ENCODE peak calls at places on chromosome 19, in five cellular contexts. A, Z, Y, X and O are unnamed samples.

GRCh38 chr19:15508035-15508710 is at the start of gene CYP4F22:
- DNase-seq in A (no peak), Z (no peak), Y (peak), X (no peak), O (peak)

GRCh38 chr19:30393046-30393445 is 20.9 kb downstream of the ZNF536 start:
- DNase-seq in A (no peak), Z (no peak), Y (no peak), X (no peak), O (no peak)

GRCh38 chr19:11164879-11165406 is 9.4 kb upstream of the SPC24 start:
- DNase-seq in A (no peak), Z (no peak), Y (no peak), X (no peak), O (no peak)

GRCh38 chr19:44552324-44552723 is 22.8 kb upstream of the CEACAM20 start:
- DNase-seq in A (peak), Z (no peak), Y (peak), X (no peak), O (no peak)

GRCh38 chr19:11485245-11485837 is 4.5 kb upstream of the ELAVL3 start:
- DNase-seq in A (no peak), Z (no peak), Y (no peak), X (no peak), O (no peak)

GRCh38 chr19:30128211-30128610 is 186.2 kb downstream of the URI1 start:
- DNase-seq in A (no peak), Z (peak), Y (no peak), X (no peak), O (no peak)

GRCh38 chr19:45442927-45443461 is 19.3 kb upstream of the ERCC1 start:
- DNase-seq in A (peak), Z (peak), Y (no peak), X (no peak), O (no peak)

GRCh38 chr19:812819-813358 is 8.9 kb downstream of the PLPPR3 start:
- DNase-seq in A (no peak), Z (no peak), Y (no peak), X (no peak), O (no peak)

GRCh38 chr19:43820098-43820860 is 6.8 kb upstream of the ZNF283 start:
- DNase-seq in A (peak), Z (no peak), Y (peak), X (peak), O (peak)

GRCh38 chr19:6233827-6234511 is 45.8 kb downstream of the MLLT1 start:
- DNase-seq in A (no peak), Z (peak), Y (no peak), X (no peak), O (no peak)

GRCh38 chr19:47495478-47496372 is 11.7 kb upstream of the KPTN start:
- DNase-seq in A (no peak), Z (no peak), Y (no peak), X (no peak), O (no peak)

GRCh38 chr19:50281491-50281890 is 47.7 kb downstream of the KCNC3 start:
- DNase-seq in A (no peak), Z (no peak), Y (no peak), X (no peak), O (no peak)

GRCh38 chr19:15303105-15303780 is 29.1 kb downstream of the BRD4 start:
- DNase-seq in A (peak), Z (no peak), Y (no peak), X (peak), O (no peak)

GRCh38 chr19:29836409-29836825 is 24.6 kb downstream of the CCNE1 start:
- DNase-seq in A (no peak), Z (no peak), Y (peak), X (no peak), O (no peak)

GRCh38 chr19:40702337-40703012 is 12.0 kb upstream of the NUMBL start:
- DNase-seq in A (no peak), Z (no peak), Y (no peak), X (peak), O (no peak)

GRCh38 chr19:43934985-43935708 is at the start of gene ZNF45:
- DNase-seq in A (peak), Z (peak), Y (peak), X (peak), O (peak)